ENCODE peak calls at places on chromosomes 11 and 22, in five cellular contexts. B, X, P, N and T are unnamed samples.

GRCh38 chr11:84408946-84409411 is 1122.8 kb upstream of the CCDC90B start:
- ATAC-seq in P (no peak), X (no peak), N (no peak), B (peak; percentile 42), T (no peak)

GRCh38 chr11:14855890-14856289 is 36.1 kb downstream of the CYP2R1 start:
- ATAC-seq in X (no peak), B (no peak), N (no peak), P (no peak), T (no peak)

GRCh38 chr22:28185130-28185529 is 266.1 kb upstream of the PITPNB start:
- ATAC-seq in N (no peak), X (no peak), B (no peak), P (no peak), T (no peak)

GRCh38 chr11:20584093-20584774 is 15.2 kb upstream of the SLC6A5 start:
- ATAC-seq in N (peak; percentile 39), P (no peak), X (peak; percentile 58), B (no peak), T (no peak)

GRCh38 chr22:40498454-40499186 is 128.2 kb downstream of the SGSM3 start:
- ATAC-seq in N (no peak), B (peak; percentile 75), P (no peak), X (peak; percentile 97), T (peak; percentile 25)

GRCh38 chr11:81596709-81597108 is 1137.0 kb downstream of the FAM181B start:
- ATAC-seq in N (no peak), X (no peak), B (no peak), P (no peak), T (no peak)

GRCh38 chr22:37471721-37472417 is 14.3 kb downstream of the MFNG start:
- ATAC-seq in N (peak; percentile 9), P (no peak), B (peak; percentile 4), X (peak; percentile 25), T (no peak)

GRCh38 chr11:95358516-95359322 is 127.7 kb upstream of the SESN3 start:
- ATAC-seq in N (no peak), P (no peak), B (peak; percentile 23), X (no peak), T (no peak)

GRCh38 chr22:37930952-37931440 is 22.4 kb downstream of the C22orf23 start:
- ATAC-seq in X (no peak), P (no peak), N (no peak), B (no peak), T (no peak)

GRCh38 chr11:130882138-130882551 is 34.1 kb downstream of the SNX19 start:
- ATAC-seq in B (peak; percentile 24), N (peak; percentile 62), X (no peak), P (no peak), T (no peak)

GRCh38 chr11:120801801-120802689 is 221.9 kb upstream of the TBCEL start:
- ATAC-seq in N (no peak), X (peak; percentile 90), P (no peak), B (peak; percentile 84), T (peak; percentile 47)

GRCh38 chr11:68812526-68812925 is 29.2 kb downstream of the CPT1A start:
- ATAC-seq in B (peak; percentile 50), X (no peak), P (no peak), N (no peak), T (no peak)

GRCh38 chr11:50098186-50098725 is 65.6 kb downstream of the OR4C45 start:
- ATAC-seq in P (no peak), N (no peak), B (no peak), X (no peak), T (no peak)

GRCh38 chr11:115765803-115766239 is 261.6 kb upstream of the CADM1 start:
- ATAC-seq in P (no peak), B (no peak), X (no peak), N (no peak), T (no peak)

GRCh38 chr11:131326829-131327228 is 43.6 kb upstream of the NTM start:
- ATAC-seq in P (no peak), X (no peak), N (no peak), B (no peak), T (no peak)

GRCh38 chr11:10809373-10810199 is 860 bp upstream of the EIF4G2 start:
- ATAC-seq in X (peak; percentile 57), P (peak; percentile 3), B (peak; percentile 43), N (peak; percentile 8), T (peak; percentile 22)

GRCh38 chr11:70191495-70192140 is 11.5 kb upstream of the FADD start:
- ATAC-seq in B (peak; percentile 90), X (peak; percentile 95), P (no peak), N (peak; percentile 80), T (peak; percentile 79)

GRCh38 chr11:62018978-62019664 is 51.7 kb upstream of the FTH1 start:
- ATAC-seq in P (peak; percentile 68), B (peak; percentile 65), X (no peak), N (no peak), T (no peak)

GRCh38 chr22:31378123-31378522 is 21.3 kb upstream of the DRG1 start:
- ATAC-seq in P (no peak), N (no peak), X (no peak), B (no peak), T (no peak)

GRCh38 chr22:26169312-26170111 is at the start of gene SEZ6L:
- ATAC-seq in P (peak; percentile 48), B (peak; percentile 56), X (no peak), N (no peak), T (no peak)

GRCh38 chr11:77063407-77063806 is 3.4 kb upstream of the CAPN5 start:
- ATAC-seq in X (no peak), N (no peak), B (no peak), P (no peak), T (no peak)

GRCh38 chr22:29795663-29796062 is 28.5 kb downstream of the UQCR10 start:
- ATAC-seq in P (no peak), B (no peak), N (no peak), X (no peak), T (no peak)

GRCh38 chr11:87097582-87097981 is 59.8 kb downstream of the TMEM135 start:
- ATAC-seq in B (peak; percentile 86), P (peak; percentile 88), N (peak; percentile 85), X (peak; percentile 97), T (peak; percentile 79)

GRCh38 chr11:72848846-72849466 is 34.7 kb downstream of the ATG16L2 start:
- ATAC-seq in X (peak; percentile 84), P (peak; percentile 48), N (no peak), B (peak; percentile 76), T (peak; percentile 43)

GRCh38 chr22:24437820-24438328 is 10.5 kb downstream of the ADORA2A start:
- ATAC-seq in X (no peak), B (no peak), N (no peak), P (peak; percentile 43), T (no peak)

GRCh38 chr22:29062286-29062949 is 787 bp upstream of the C22orf31 start:
- ATAC-seq in N (no peak), B (no peak), P (no peak), X (no peak), T (no peak)

GRCh38 chr11:83306385-83307080 is 20.4 kb upstream of the CCDC90B start:
- ATAC-seq in B (no peak), P (no peak), X (no peak), N (no peak), T (no peak)

GRCh38 chr11:33379931-33380330 is 122.8 kb downstream of the HIPK3 start:
- ATAC-seq in N (no peak), B (peak; percentile 32), P (peak; percentile 98), X (no peak), T (no peak)

GRCh38 chr11:121904148-121904547 is 211.9 kb downstream of the BLID start:
- ATAC-seq in X (no peak), P (peak; percentile 85), N (no peak), B (peak; percentile 84), T (no peak)

GRCh38 chr11:23404225-23405160 is 544.2 kb upstream of the CCDC179 start:
- ATAC-seq in N (no peak), B (peak; percentile 37), X (no peak), P (no peak), T (no peak)